ENCODE peak calls at places on chromosomes 5 and 9, in four cellular contexts. Y is heart left ventricle, B is iPS DF 19.7, J is NAMALWA. H is an unnamed sample.

GRCh38 chr5:68007446-68007845 is 208.1 kb upstream of the PIK3R1 start:
- DNase-seq in Y (peak), B (no peak), J (peak), H (peak)

GRCh38 chr9:96874947-96875459 is 20.7 kb upstream of the ZNF782 start:
- DNase-seq in Y (peak), B (no peak), J (peak), H (no peak)

GRCh38 chr5:74885170-74885569 is 19.0 kb upstream of the FAM169A start:
- DNase-seq in Y (no peak), B (no peak), J (no peak), H (no peak)

GRCh38 chr9:127773245-127773644 is 5.2 kb downstream of the SH2D3C start:
- DNase-seq in Y (no peak), B (no peak), J (peak), H (no peak)

GRCh38 chr9:97766092-97766491 is 69.0 kb upstream of the XPA start:
- DNase-seq in Y (no peak), B (no peak), J (no peak), H (peak)

GRCh38 chr9:125255781-125256391 is 5.7 kb upstream of the GAPVD1 start:
- DNase-seq in Y (no peak), B (no peak), J (peak), H (no peak)

GRCh38 chr5:38994329-38994927 is 79.8 kb downstream of the RICTOR start:
- DNase-seq in Y (no peak), B (peak), J (peak), H (peak)

GRCh38 chr9:5510360-5510931 is at the start of gene PDCD1LG2:
- DNase-seq in Y (no peak), B (no peak), J (peak), H (peak)

GRCh38 chr5:171310816-171311697 is 2.0 kb downstream of the TLX3 start:
- DNase-seq in Y (no peak), B (no peak), J (no peak), H (no peak)

GRCh38 chr9:71552480-71552879 is 215.8 kb downstream of the CEMIP2 start:
- DNase-seq in Y (no peak), B (peak), J (no peak), H (no peak)

GRCh38 chr5:142817961-142818431 is 47.8 kb downstream of the ARHGAP26 start:
- DNase-seq in Y (no peak), B (no peak), J (no peak), H (no peak)

GRCh38 chr9:74765572-74765971 is 122.1 kb downstream of the TRPM6 start:
- DNase-seq in Y (no peak), B (no peak), J (no peak), H (no peak)

GRCh38 chr5:180090769-180091546 is 19.4 kb upstream of the RNF130 start:
- DNase-seq in Y (no peak), B (peak), J (peak), H (no peak)

GRCh38 chr9:23123048-23123632 is 676.5 kb downstream of the DMRTA1 start:
- DNase-seq in Y (no peak), B (no peak), J (peak), H (no peak)

GRCh38 chr9:20599195-20599594 is 23.1 kb downstream of the MLLT3 start:
- DNase-seq in Y (no peak), B (no peak), J (no peak), H (no peak)

GRCh38 chr5:134458234-134458633 is 46.6 kb upstream of the CDKN2AIPNL start:
- DNase-seq in Y (peak), B (no peak), J (no peak), H (no peak)

GRCh38 chr9:137550241-137550621 is at the start of gene PNPLA7:
- DNase-seq in Y (peak), B (no peak), J (peak), H (peak)

GRCh38 chr9:137311171-137311970 is 9.3 kb upstream of the NRARP start:
- DNase-seq in Y (no peak), B (no peak), J (no peak), H (peak)

GRCh38 chr9:135348076-135348787 is 131.3 kb upstream of the PPP1R26 start:
- DNase-seq in Y (no peak), B (no peak), J (no peak), H (no peak)

GRCh38 chr9:124078641-124079040 is 67.1 kb downstream of the LHX2 start:
- DNase-seq in Y (no peak), B (no peak), J (no peak), H (peak)

GRCh38 chr9:121599186-121599871 is 52.1 kb upstream of the DAB2IP start:
- DNase-seq in Y (peak), B (no peak), J (no peak), H (peak)

GRCh38 chr9:79695531-79696218 is 123.9 kb downstream of the TLE4 start:
- DNase-seq in Y (no peak), B (no peak), J (no peak), H (no peak)

GRCh38 chr5:41748631-41749030 is 121.6 kb downstream of the OXCT1 start:
- DNase-seq in Y (no peak), B (no peak), J (no peak), H (no peak)

GRCh38 chr5:15837584-15838289 is 337.8 kb downstream of the FBXL7 start:
- DNase-seq in Y (no peak), B (no peak), J (no peak), H (no peak)

GRCh38 chr9:120707170-120707569 is 7.1 kb downstream of the MEGF9 start:
- DNase-seq in Y (no peak), B (no peak), J (no peak), H (no peak)

GRCh38 chr5:23466401-23466886 is 41.0 kb upstream of the PRDM9 start:
- DNase-seq in Y (no peak), B (no peak), J (no peak), H (peak)

GRCh38 chr5:41509399-41510175 is 814 bp downstream of the PLCXD3 start:
- DNase-seq in Y (no peak), B (no peak), J (no peak), H (no peak)

GRCh38 chr9:78035369-78035993 is 3.9 kb upstream of the GNAQ start:
- DNase-seq in Y (peak), B (no peak), J (peak), H (peak)

GRCh38 chr5:61275841-61276240 is 56.2 kb upstream of the ZSWIM6 start:
- DNase-seq in Y (peak), B (no peak), J (no peak), H (peak)

GRCh38 chr5:68456756-68457217 is 241.2 kb downstream of the PIK3R1 start:
- DNase-seq in Y (peak), B (no peak), J (no peak), H (peak)

GRCh38 chr9:120891255-120891954 is 14.4 kb upstream of the PHF19 start:
- DNase-seq in Y (no peak), B (no peak), J (no peak), H (no peak)